ENCODE peak calls at places on chromosomes 1 and 21, in seven cellular contexts. M is activated T-helper 1 cell treated with Interleukin-2 at 50 U/mL for 16 hours; T is CD8-positive, alpha-beta memory T cell; G is tibial nerve; B is T1000; D is activated naive CD8-positive, alpha-beta T cell treated with anti-CD3 and anti-CD28 coated beads for 36 hours; H is fibroblast of lung. I is an unnamed sample.

GRCh38 chr1:226602186-226603029 is 53.8 kb downstream of the STUM start:
- DNase-seq in B (no peak), G (peak), M (no peak), H (peak), T (no peak), D (no peak), I (no peak)

GRCh38 chr1:7403265-7404045 is 367.6 kb upstream of the VAMP3 start:
- DNase-seq in G (no peak), B (no peak), M (no peak), T (no peak), D (no peak), H (no peak), I (no peak)

GRCh38 chr1:45583666-45584350 is at the start of gene NASP:
- DNase-seq in B (peak), D (peak), G (peak), M (peak), T (peak), H (peak), I (peak)

GRCh38 chr1:36085686-36086526 is 2.0 kb downstream of the TEKT2 start:
- DNase-seq in H (no peak), G (no peak), D (no peak), M (no peak), B (no peak), T (no peak), I (no peak)

GRCh38 chr1:41795205-41795762 is 123.4 kb downstream of the HIVEP3 start:
- DNase-seq in M (no peak), H (peak), D (no peak), B (no peak), G (no peak), T (no peak), I (no peak)

GRCh38 chr1:227544677-227545076 is 18.7 kb upstream of the ZNF678 start:
- DNase-seq in M (no peak), T (no peak), G (no peak), B (no peak), D (no peak), H (no peak), I (no peak)

GRCh38 chr1:226708967-226709396 is 30.1 kb downstream of the ITPKB start:
- DNase-seq in B (no peak), M (no peak), T (no peak), D (no peak), H (peak), G (no peak), I (no peak)

GRCh38 chr1:49765034-49765433 is 258.7 kb downstream of the AGBL4 start:
- DNase-seq in D (no peak), B (no peak), M (no peak), H (no peak), T (no peak), G (no peak), I (peak)

GRCh38 chr1:202283379-202283844 is 58.3 kb downstream of the UBE2T start:
- DNase-seq in D (peak), H (peak), G (no peak), M (no peak), T (no peak), B (peak), I (no peak)

GRCh38 chr1:240888039-240888786 is 276.3 kb upstream of the GREM2 start:
- DNase-seq in G (no peak), T (no peak), B (no peak), M (no peak), D (peak), H (peak), I (peak)

GRCh38 chr1:207752456-207753132 is 740 bp downstream of the CD46 start:
- DNase-seq in B (no peak), D (peak), H (peak), M (no peak), T (no peak), G (no peak), I (no peak)

GRCh38 chr21:37582613-37583012 is 216.0 kb downstream of the DYRK1A start:
- DNase-seq in T (no peak), D (no peak), B (peak), G (peak), H (peak), M (no peak), I (peak)

GRCh38 chr1:225119307-225119706 is 189.8 kb downstream of the DNAH14 start:
- DNase-seq in H (no peak), B (no peak), D (no peak), G (no peak), T (no peak), M (no peak), I (no peak)

GRCh38 chr1:207001492-207002245 is 30.9 kb downstream of the C1orf116 start:
- DNase-seq in G (no peak), B (no peak), M (no peak), D (no peak), T (no peak), H (no peak), I (peak)

GRCh38 chr1:59697138-59697811 is 117.5 kb upstream of the HOOK1 start:
- DNase-seq in D (peak), G (no peak), H (peak), T (no peak), M (no peak), B (no peak), I (no peak)

GRCh38 chr1:244361764-244362473 is 89.8 kb downstream of the ADSS2 start:
- DNase-seq in T (no peak), G (no peak), D (no peak), H (peak), B (no peak), M (no peak), I (peak)

GRCh38 chr1:47395433-47395832 is 20.7 kb upstream of the FOXE3 start:
- DNase-seq in H (no peak), B (no peak), G (no peak), T (no peak), M (no peak), D (no peak), I (no peak)

GRCh38 chr1:119721933-119722332 is 10.2 kb downstream of the PHGDH start:
- DNase-seq in H (no peak), G (no peak), T (no peak), D (no peak), B (no peak), M (no peak), I (no peak)

GRCh38 chr21:43872549-43873198 is 7.7 kb downstream of the AGPAT3 start:
- DNase-seq in B (no peak), H (no peak), D (no peak), T (no peak), G (no peak), M (no peak), I (no peak)